ENCODE peak calls at places on chromosome 19, in six cellular contexts. Q is naive thymus-derived CD4-positive, alpha-beta T cell; V is HAP-1; M is AG10803; X is neural progenitor cell; S is hepatocyte. Z is an unnamed sample.
A peak's percentile ranks its signal among the peaks of the same experiment; 100 is the strongest.

GRCh38 chr19:19417618-19418270 is 12.3 kb downstream of the GATAD2A start:
- DNase-seq in Q (no peak), V (no peak), M (no peak), X (no peak), S (no peak), Z (no peak)

GRCh38 chr19:50664204-50664603 is 15.0 kb downstream of the C19orf81 start:
- DNase-seq in Q (no peak), V (no peak), M (no peak), X (no peak), S (no peak), Z (no peak)

GRCh38 chr19:30338878-30339623 is 33.1 kb upstream of the ZNF536 start:
- DNase-seq in Q (no peak), V (no peak), M (no peak), X (no peak), S (no peak), Z (no peak)

GRCh38 chr19:1252818-1253513 is 4.6 kb downstream of the MIDN start:
- DNase-seq in Q (peak; percentile 62), V (no peak), M (peak; percentile 99), X (no peak), S (peak; percentile 95), Z (peak; percentile 81)

GRCh38 chr19:49823472-49823871 is 5.4 kb downstream of the MED25 start:
- DNase-seq in Q (no peak), V (no peak), M (no peak), X (no peak), S (no peak), Z (no peak)

GRCh38 chr19:4183967-4184717 is 1.7 kb downstream of the ANKRD24 start:
- DNase-seq in Q (no peak), V (no peak), M (no peak), X (peak; percentile 42), S (no peak), Z (no peak)

GRCh38 chr19:51365211-51366049 is 758 bp downstream of the ETFB start:
- DNase-seq in Q (peak; percentile 20), V (no peak), M (peak; percentile 41), X (no peak), S (peak; percentile 81), Z (no peak)

GRCh38 chr19:15331419-15332310 is 674 bp downstream of the BRD4 start:
- DNase-seq in Q (peak; percentile 65), V (peak; percentile 44), M (peak; percentile 39), X (peak; percentile 74), S (peak; percentile 84), Z (no peak)

GRCh38 chr19:52297601-52298358 is 811 bp downstream of the ZNF480 start:
- DNase-seq in Q (no peak), V (no peak), M (no peak), X (peak; percentile 5), S (no peak), Z (no peak)

GRCh38 chr19:7519411-7520130 is 2.9 kb upstream of the MCOLN1 start:
- DNase-seq in Q (no peak), V (no peak), M (no peak), X (no peak), S (no peak), Z (no peak)

GRCh38 chr19:7522072-7522922 is at the start of gene MCOLN1:
- DNase-seq in Q (peak; percentile 99), V (peak; percentile 95), M (peak; percentile 94), X (peak; percentile 100), S (peak; percentile 100), Z (peak; percentile 92)

GRCh38 chr19:7522923-7523667 is 671 bp downstream of the MCOLN1 start:
- DNase-seq in Q (no peak), V (no peak), M (peak; percentile 43), X (peak; percentile 42), S (peak; percentile 46), Z (no peak)

GRCh38 chr19:7520131-7521051 is 2.0 kb upstream of the MCOLN1 start:
- DNase-seq in Q (no peak), V (no peak), M (no peak), X (no peak), S (no peak), Z (no peak)

GRCh38 chr19:7521551-7522071 is 813 bp upstream of the MCOLN1 start:
- DNase-seq in Q (no peak), V (no peak), M (no peak), X (peak; percentile 4), S (no peak), Z (no peak)
- H3K4me3 ChIP-seq in Q (peak overlapping the region; percentile 46), V (peak overlapping the region; percentile 54), M (peak overlapping the region; percentile 65), X (peak overlapping the region; percentile 72), S (no peak overlapping the region), Z (peak overlapping the region; percentile 51)

GRCh38 chr19:6465006-6465405 is 935 bp downstream of the CRB3 start:
- DNase-seq in Q (no peak), V (no peak), M (no peak), X (no peak), S (peak; percentile 33), Z (no peak)
- H3K4me3 ChIP-seq in Q (no peak overlapping the region), V (no peak overlapping the region), M (no peak overlapping the region), X (peak overlapping the region; percentile 56), S (peak overlapping the region; percentile 75), Z (no peak overlapping the region)

DNA sequence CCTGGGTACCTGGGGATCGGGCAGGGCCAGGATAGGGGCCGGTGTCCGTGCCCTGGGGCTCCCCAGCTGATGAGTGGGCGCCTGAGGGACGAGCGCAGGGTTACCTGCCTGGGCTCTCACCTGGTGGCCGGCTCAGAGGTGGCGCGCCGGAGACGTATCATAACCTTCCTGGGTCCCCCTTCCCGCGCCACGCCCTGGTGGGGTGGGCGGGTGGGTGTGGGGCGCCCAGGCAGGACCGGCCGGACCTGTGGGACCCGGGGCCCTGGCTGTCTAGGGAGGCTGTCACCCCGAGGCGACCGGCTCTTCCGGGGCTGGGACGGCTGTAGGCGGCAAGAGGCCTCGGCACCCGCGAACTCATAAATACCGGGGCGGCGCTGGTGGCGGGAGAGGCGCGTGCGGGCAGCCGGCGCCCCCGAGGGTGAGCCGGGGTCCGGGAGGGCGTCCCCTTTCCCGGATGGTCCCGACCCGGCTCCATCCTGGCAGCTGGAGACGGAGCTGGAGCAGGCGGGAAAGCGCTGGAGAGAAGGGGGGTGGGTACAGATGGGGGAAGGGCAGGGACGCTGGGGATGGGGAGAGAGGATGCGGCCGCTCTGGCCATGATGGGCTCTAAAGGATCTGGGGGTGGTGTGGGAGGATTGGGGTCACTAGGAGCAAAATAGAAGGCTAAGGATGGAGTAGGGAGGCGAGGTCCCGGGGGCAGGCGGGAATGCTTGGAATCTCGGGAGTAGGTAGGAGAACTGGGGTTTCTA is at the start of gene ACP7:
- DNase-seq in Q (no peak), V (no peak), M (no peak), X (peak; percentile 40), S (peak; percentile 41), Z (no peak)
- H3K4me3 ChIP-seq in Q (peak within 1 kb of the TSS; percentile 40), V (no peak within 1 kb of the TSS), M (peak within 1 kb of the TSS; percentile 37), X (peak within 1 kb of the TSS; percentile 46), S (peak within 1 kb of the TSS; percentile 33), Z (no peak within 1 kb of the TSS)

DNA sequence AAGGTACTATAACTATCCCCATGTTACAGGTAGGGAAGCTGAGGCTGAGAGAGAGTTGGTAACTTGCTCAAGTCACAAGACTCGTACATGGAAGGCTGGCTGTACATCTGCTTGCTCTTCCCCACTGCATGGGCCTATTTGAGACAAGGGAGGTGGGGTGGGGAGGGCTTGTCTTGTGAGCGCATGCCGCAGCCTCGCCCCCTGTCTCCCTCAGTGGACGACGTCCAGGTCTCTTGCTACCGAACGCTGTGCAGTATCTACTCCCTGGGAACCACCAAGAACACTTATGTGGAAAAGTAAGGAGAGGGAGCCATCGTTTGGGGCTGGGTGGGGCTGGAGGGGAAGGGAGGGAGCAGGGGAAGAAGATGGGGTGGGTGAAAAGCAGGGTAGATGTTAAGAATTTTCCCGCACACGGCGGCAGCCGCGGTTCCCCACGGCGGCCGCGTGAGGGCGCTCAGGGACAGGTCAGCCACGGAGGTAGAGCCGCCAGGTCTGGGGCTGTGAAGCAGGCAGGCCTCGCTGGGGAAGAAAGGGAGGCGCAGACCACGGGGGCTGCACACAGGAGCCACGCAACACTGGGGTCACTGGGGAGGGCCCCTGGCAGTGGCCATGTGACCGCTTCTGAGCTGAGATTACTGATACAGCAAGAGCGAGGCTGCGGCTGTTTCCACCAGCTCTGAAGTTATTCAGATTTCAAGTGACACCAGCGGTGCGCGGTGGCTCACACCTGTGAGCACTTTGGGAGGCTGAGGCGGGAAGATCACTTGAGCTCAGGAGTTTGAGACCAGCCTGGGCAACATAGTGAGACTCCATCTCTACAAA is 81.5 kb downstream of the RYR1 start:
- DNase-seq in Q (peak; percentile 71), V (peak; percentile 62), M (peak; percentile 33), X (peak; percentile 83), S (peak; percentile 76), Z (peak; percentile 39)
- H3K4me3 ChIP-seq in Q (no peak overlapping the region), V (no peak overlapping the region), M (no peak overlapping the region), X (no peak overlapping the region), S (no peak overlapping the region), Z (no peak overlapping the region)